ENCODE peak calls at places on chromosomes 5 and 9, in ten cellular contexts. One of them, this sample, is unnamed.

GRCh38 chr9:119967867-119968535 is 598.8 kb upstream of the BRINP1 start:
- DNase-seq in H54: no peak
- DNase-seq in activated CD4-positive, alpha-beta T cell treated with anti-CD3 and anti-CD28 coated beads for 24 hours: no peak
- DNase-seq in GM12891: no peak
- DNase-seq in GM13976: no peak
- DNase-seq in HT-29: no peak
- DNase-seq in NCI-H2081: no peak
- DNase-seq in HCT116: no peak
- DNase-seq in MV-4-11: no peak
- DNase-seq in stimulated activated CD8-positive, alpha-beta memory T cell treated with anti-CD3 and anti-CD28 coated beads, Interleukin-15, amount 100 ng/mL, for 24 hours: no peak
- DNase-seq in this sample: no peak

GRCh38 chr9:69923972-69924371 is 103.4 kb downstream of the CFAP95 start:
- DNase-seq in H54: no peak
- DNase-seq in activated CD4-positive, alpha-beta T cell treated with anti-CD3 and anti-CD28 coated beads for 24 hours: no peak
- DNase-seq in GM12891: no peak
- DNase-seq in GM13976: no peak
- DNase-seq in HT-29: no peak
- DNase-seq in NCI-H2081: no peak
- DNase-seq in HCT116: no peak
- DNase-seq in MV-4-11: no peak
- DNase-seq in stimulated activated CD8-positive, alpha-beta memory T cell treated with anti-CD3 and anti-CD28 coated beads, Interleukin-15, amount 100 ng/mL, for 24 hours: no peak
- DNase-seq in this sample: no peak

GRCh38 chr5:31640024-31640423 is 1.1 kb downstream of the PDZD2 start:
- DNase-seq in H54: no peak
- DNase-seq in activated CD4-positive, alpha-beta T cell treated with anti-CD3 and anti-CD28 coated beads for 24 hours: no peak
- DNase-seq in GM12891: no peak
- DNase-seq in GM13976: no peak
- DNase-seq in HT-29: no peak
- DNase-seq in NCI-H2081: no peak
- DNase-seq in HCT116: no peak
- DNase-seq in MV-4-11: no peak
- DNase-seq in stimulated activated CD8-positive, alpha-beta memory T cell treated with anti-CD3 and anti-CD28 coated beads, Interleukin-15, amount 100 ng/mL, for 24 hours: no peak
- DNase-seq in this sample: no peak

GRCh38 chr5:174310243-174310642 is 264.7 kb downstream of the NSG2 start:
- DNase-seq in H54: no peak
- DNase-seq in activated CD4-positive, alpha-beta T cell treated with anti-CD3 and anti-CD28 coated beads for 24 hours: no peak
- DNase-seq in GM12891: no peak
- DNase-seq in GM13976: no peak
- DNase-seq in HT-29: no peak
- DNase-seq in NCI-H2081: no peak
- DNase-seq in HCT116: no peak
- DNase-seq in MV-4-11: no peak
- DNase-seq in stimulated activated CD8-positive, alpha-beta memory T cell treated with anti-CD3 and anti-CD28 coated beads, Interleukin-15, amount 100 ng/mL, for 24 hours: no peak
- DNase-seq in this sample: no peak

GRCh38 chr5:74934949-74935751 is 69.0 kb upstream of the FAM169A start:
- DNase-seq in H54: no peak
- DNase-seq in activated CD4-positive, alpha-beta T cell treated with anti-CD3 and anti-CD28 coated beads for 24 hours: no peak
- DNase-seq in GM12891: no peak
- DNase-seq in GM13976: no peak
- DNase-seq in HT-29: peak
- DNase-seq in NCI-H2081: no peak
- DNase-seq in HCT116: peak
- DNase-seq in MV-4-11: no peak
- DNase-seq in stimulated activated CD8-positive, alpha-beta memory T cell treated with anti-CD3 and anti-CD28 coated beads, Interleukin-15, amount 100 ng/mL, for 24 hours: no peak
- DNase-seq in this sample: no peak

GRCh38 chr5:170563808-170564207 is 60.0 kb downstream of the KCNIP1 start:
- DNase-seq in H54: no peak
- DNase-seq in activated CD4-positive, alpha-beta T cell treated with anti-CD3 and anti-CD28 coated beads for 24 hours: no peak
- DNase-seq in GM12891: no peak
- DNase-seq in GM13976: no peak
- DNase-seq in HT-29: no peak
- DNase-seq in NCI-H2081: no peak
- DNase-seq in HCT116: no peak
- DNase-seq in MV-4-11: no peak
- DNase-seq in stimulated activated CD8-positive, alpha-beta memory T cell treated with anti-CD3 and anti-CD28 coated beads, Interleukin-15, amount 100 ng/mL, for 24 hours: no peak
- DNase-seq in this sample: no peak

GRCh38 chr9:124859803-124860581 is 1.8 kb downstream of the RPL35 start:
- DNase-seq in H54: no peak
- DNase-seq in activated CD4-positive, alpha-beta T cell treated with anti-CD3 and anti-CD28 coated beads for 24 hours: no peak
- DNase-seq in GM12891: no peak
- DNase-seq in GM13976: no peak
- DNase-seq in HT-29: no peak
- DNase-seq in NCI-H2081: no peak
- DNase-seq in HCT116: no peak
- DNase-seq in MV-4-11: peak
- DNase-seq in stimulated activated CD8-positive, alpha-beta memory T cell treated with anti-CD3 and anti-CD28 coated beads, Interleukin-15, amount 100 ng/mL, for 24 hours: no peak
- DNase-seq in this sample: no peak

GRCh38 chr9:15231788-15232635 is 75.0 kb downstream of the TTC39B start:
- DNase-seq in H54: peak
- DNase-seq in activated CD4-positive, alpha-beta T cell treated with anti-CD3 and anti-CD28 coated beads for 24 hours: no peak
- DNase-seq in GM12891: peak
- DNase-seq in GM13976: peak
- DNase-seq in HT-29: peak
- DNase-seq in NCI-H2081: peak
- DNase-seq in HCT116: peak
- DNase-seq in MV-4-11: no peak
- DNase-seq in stimulated activated CD8-positive, alpha-beta memory T cell treated with anti-CD3 and anti-CD28 coated beads, Interleukin-15, amount 100 ng/mL, for 24 hours: no peak
- DNase-seq in this sample: no peak

GRCh38 chr5:132261881-132262845 is 4.7 kb downstream of the PDLIM4 start:
- DNase-seq in H54: no peak
- DNase-seq in activated CD4-positive, alpha-beta T cell treated with anti-CD3 and anti-CD28 coated beads for 24 hours: no peak
- DNase-seq in GM12891: no peak
- DNase-seq in GM13976: peak
- DNase-seq in HT-29: no peak
- DNase-seq in NCI-H2081: no peak
- DNase-seq in HCT116: no peak
- DNase-seq in MV-4-11: no peak
- DNase-seq in stimulated activated CD8-positive, alpha-beta memory T cell treated with anti-CD3 and anti-CD28 coated beads, Interleukin-15, amount 100 ng/mL, for 24 hours: no peak
- DNase-seq in this sample: no peak

GRCh38 chr5:144941004-144941403 is 770.3 kb downstream of the KCTD16 start:
- DNase-seq in H54: no peak
- DNase-seq in activated CD4-positive, alpha-beta T cell treated with anti-CD3 and anti-CD28 coated beads for 24 hours: no peak
- DNase-seq in GM12891: no peak
- DNase-seq in GM13976: no peak
- DNase-seq in HT-29: no peak
- DNase-seq in NCI-H2081: no peak
- DNase-seq in HCT116: no peak
- DNase-seq in MV-4-11: no peak
- DNase-seq in stimulated activated CD8-positive, alpha-beta memory T cell treated with anti-CD3 and anti-CD28 coated beads, Interleukin-15, amount 100 ng/mL, for 24 hours: no peak
- DNase-seq in this sample: no peak

GRCh38 chr5:98656106-98656795 is 117.2 kb upstream of the RGMB start:
- DNase-seq in H54: no peak
- DNase-seq in activated CD4-positive, alpha-beta T cell treated with anti-CD3 and anti-CD28 coated beads for 24 hours: no peak
- DNase-seq in GM12891: no peak
- DNase-seq in GM13976: no peak
- DNase-seq in HT-29: no peak
- DNase-seq in NCI-H2081: no peak
- DNase-seq in HCT116: no peak
- DNase-seq in MV-4-11: no peak
- DNase-seq in stimulated activated CD8-positive, alpha-beta memory T cell treated with anti-CD3 and anti-CD28 coated beads, Interleukin-15, amount 100 ng/mL, for 24 hours: no peak
- DNase-seq in this sample: no peak

GRCh38 chr5:113513384-113514262 is at the start of gene YTHDC2:
- DNase-seq in H54: peak
- DNase-seq in activated CD4-positive, alpha-beta T cell treated with anti-CD3 and anti-CD28 coated beads for 24 hours: peak
- DNase-seq in GM12891: peak
- DNase-seq in GM13976: peak
- DNase-seq in HT-29: peak
- DNase-seq in NCI-H2081: peak
- DNase-seq in HCT116: peak
- DNase-seq in MV-4-11: peak
- DNase-seq in stimulated activated CD8-positive, alpha-beta memory T cell treated with anti-CD3 and anti-CD28 coated beads, Interleukin-15, amount 100 ng/mL, for 24 hours: peak
- DNase-seq in this sample: peak

GRCh38 chr9:126620478-126620877 is 6.8 kb downstream of the LMX1B start:
- DNase-seq in H54: no peak
- DNase-seq in activated CD4-positive, alpha-beta T cell treated with anti-CD3 and anti-CD28 coated beads for 24 hours: no peak
- DNase-seq in GM12891: no peak
- DNase-seq in GM13976: no peak
- DNase-seq in HT-29: no peak
- DNase-seq in NCI-H2081: no peak
- DNase-seq in HCT116: no peak
- DNase-seq in MV-4-11: no peak
- DNase-seq in stimulated activated CD8-positive, alpha-beta memory T cell treated with anti-CD3 and anti-CD28 coated beads, Interleukin-15, amount 100 ng/mL, for 24 hours: no peak
- DNase-seq in this sample: no peak

GRCh38 chr5:131324311-131324710 is 60.5 kb downstream of the CDC42SE2 start:
- DNase-seq in H54: no peak
- DNase-seq in activated CD4-positive, alpha-beta T cell treated with anti-CD3 and anti-CD28 coated beads for 24 hours: no peak
- DNase-seq in GM12891: no peak
- DNase-seq in GM13976: no peak
- DNase-seq in HT-29: no peak
- DNase-seq in NCI-H2081: no peak
- DNase-seq in HCT116: no peak
- DNase-seq in MV-4-11: no peak
- DNase-seq in stimulated activated CD8-positive, alpha-beta memory T cell treated with anti-CD3 and anti-CD28 coated beads, Interleukin-15, amount 100 ng/mL, for 24 hours: no peak
- DNase-seq in this sample: no peak

GRCh38 chr9:126454795-126455194 is 128.2 kb downstream of the MVB12B start:
- DNase-seq in H54: no peak
- DNase-seq in activated CD4-positive, alpha-beta T cell treated with anti-CD3 and anti-CD28 coated beads for 24 hours: no peak
- DNase-seq in GM12891: no peak
- DNase-seq in GM13976: no peak
- DNase-seq in HT-29: no peak
- DNase-seq in NCI-H2081: no peak
- DNase-seq in HCT116: no peak
- DNase-seq in MV-4-11: no peak
- DNase-seq in stimulated activated CD8-positive, alpha-beta memory T cell treated with anti-CD3 and anti-CD28 coated beads, Interleukin-15, amount 100 ng/mL, for 24 hours: no peak
- DNase-seq in this sample: no peak

GRCh38 chr5:72487151-72487550 is 20.1 kb downstream of the ZNF366 start:
- DNase-seq in H54: no peak
- DNase-seq in activated CD4-positive, alpha-beta T cell treated with anti-CD3 and anti-CD28 coated beads for 24 hours: no peak
- DNase-seq in GM12891: no peak
- DNase-seq in GM13976: no peak
- DNase-seq in HT-29: no peak
- DNase-seq in NCI-H2081: no peak
- DNase-seq in HCT116: no peak
- DNase-seq in MV-4-11: no peak
- DNase-seq in stimulated activated CD8-positive, alpha-beta memory T cell treated with anti-CD3 and anti-CD28 coated beads, Interleukin-15, amount 100 ng/mL, for 24 hours: no peak
- DNase-seq in this sample: no peak

GRCh38 chr5:50595199-50595598 is 71.2 kb upstream of the PARP8 start:
- DNase-seq in H54: peak
- DNase-seq in activated CD4-positive, alpha-beta T cell treated with anti-CD3 and anti-CD28 coated beads for 24 hours: no peak
- DNase-seq in GM12891: no peak
- DNase-seq in GM13976: no peak
- DNase-seq in HT-29: peak
- DNase-seq in NCI-H2081: no peak
- DNase-seq in HCT116: peak
- DNase-seq in MV-4-11: peak
- DNase-seq in stimulated activated CD8-positive, alpha-beta memory T cell treated with anti-CD3 and anti-CD28 coated beads, Interleukin-15, amount 100 ng/mL, for 24 hours: no peak
- DNase-seq in this sample: no peak

GRCh38 chr9:4923580-4924544 is 61.2 kb upstream of the JAK2 start:
- DNase-seq in H54: no peak
- DNase-seq in activated CD4-positive, alpha-beta T cell treated with anti-CD3 and anti-CD28 coated beads for 24 hours: no peak
- DNase-seq in GM12891: peak
- DNase-seq in GM13976: peak
- DNase-seq in HT-29: peak
- DNase-seq in NCI-H2081: no peak
- DNase-seq in HCT116: no peak
- DNase-seq in MV-4-11: peak
- DNase-seq in stimulated activated CD8-positive, alpha-beta memory T cell treated with anti-CD3 and anti-CD28 coated beads, Interleukin-15, amount 100 ng/mL, for 24 hours: no peak
- DNase-seq in this sample: no peak

GRCh38 chr5:32504923-32505596 is 60.5 kb upstream of the ZFR start:
- DNase-seq in H54: no peak
- DNase-seq in activated CD4-positive, alpha-beta T cell treated with anti-CD3 and anti-CD28 coated beads for 24 hours: no peak
- DNase-seq in GM12891: no peak
- DNase-seq in GM13976: no peak
- DNase-seq in HT-29: no peak
- DNase-seq in NCI-H2081: peak
- DNase-seq in HCT116: no peak
- DNase-seq in MV-4-11: peak
- DNase-seq in stimulated activated CD8-positive, alpha-beta memory T cell treated with anti-CD3 and anti-CD28 coated beads, Interleukin-15, amount 100 ng/mL, for 24 hours: no peak
- DNase-seq in this sample: no peak

GRCh38 chr5:11700376-11700775 is 203.9 kb downstream of the CTNND2 start:
- DNase-seq in H54: no peak
- DNase-seq in activated CD4-positive, alpha-beta T cell treated with anti-CD3 and anti-CD28 coated beads for 24 hours: no peak
- DNase-seq in GM12891: no peak
- DNase-seq in GM13976: no peak
- DNase-seq in HT-29: no peak
- DNase-seq in NCI-H2081: no peak
- DNase-seq in HCT116: no peak
- DNase-seq in MV-4-11: no peak
- DNase-seq in stimulated activated CD8-positive, alpha-beta memory T cell treated with anti-CD3 and anti-CD28 coated beads, Interleukin-15, amount 100 ng/mL, for 24 hours: no peak
- DNase-seq in this sample: no peak

GRCh38 chr5:31530541-31531265 is 1.2 kb downstream of the DROSHA start:
- DNase-seq in H54: no peak
- DNase-seq in activated CD4-positive, alpha-beta T cell treated with anti-CD3 and anti-CD28 coated beads for 24 hours: no peak
- DNase-seq in GM12891: no peak
- DNase-seq in GM13976: no peak
- DNase-seq in HT-29: peak
- DNase-seq in NCI-H2081: no peak
- DNase-seq in HCT116: no peak
- DNase-seq in MV-4-11: no peak
- DNase-seq in stimulated activated CD8-positive, alpha-beta memory T cell treated with anti-CD3 and anti-CD28 coated beads, Interleukin-15, amount 100 ng/mL, for 24 hours: no peak
- DNase-seq in this sample: no peak